ENCODE peak calls at places on chromosome 1, in six cellular contexts. S is activated B cell treated with CpG ODN at 0.5 μM for 24 hours; R is HCEC 1CT; W is stimulated activated CD4-positive, alpha-beta T cell treated with anti-CD3 and anti-CD28 coated beads, Interleukin-1b, Interleukin-23, amount 100 ng/mL, for 4 hours; T is AG08395; I is stimulated activated CD8-positive, alpha-beta memory T cell treated with anti-CD3 and anti-CD28 coated beads, Interleukin-7, amount 100 ng/mL, for 48 hours. K is an unnamed sample.

GRCh38 chr1:170285027-170285426 is 139.3 kb downstream of the NTMT2 start:
- DNase-seq in W (no peak), I (no peak), S (no peak), R (no peak), T (no peak), K (no peak)

GRCh38 chr1:162219461-162219860 is 150.0 kb downstream of the NOS1AP start:
- DNase-seq in W (no peak), S (no peak), T (no peak), I (no peak), R (no peak), K (no peak)

GRCh38 chr1:118143828-118144227 is 41.2 kb downstream of the SPAG17 start:
- DNase-seq in S (no peak), W (no peak), T (no peak), R (no peak), I (no peak), K (no peak)

GRCh38 chr1:191034126-191034525 is 556.5 kb upstream of the BRINP3 start:
- DNase-seq in S (no peak), W (no peak), T (no peak), R (no peak), I (no peak), K (no peak)

GRCh38 chr1:25223471-25223870 is 8.8 kb downstream of the SYF2 start:
- DNase-seq in I (no peak), W (no peak), R (peak; percentile 53), S (no peak), T (no peak), K (peak; percentile 39)

GRCh38 chr1:1432951-1433803 is 2.3 kb upstream of the VWA1 start:
- DNase-seq in I (no peak), T (peak; percentile 2), S (no peak), R (no peak), W (no peak), K (peak; percentile 9)

GRCh38 chr1:50766688-50767087 is 193.4 kb downstream of the FAF1 start:
- DNase-seq in W (no peak), R (no peak), S (no peak), T (no peak), I (no peak), K (no peak)

GRCh38 chr1:169383449-169383848 is 15.5 kb downstream of the BLZF1 start:
- DNase-seq in R (no peak), I (no peak), W (no peak), T (no peak), S (no peak), K (no peak)

GRCh38 chr1:89711140-89711778 is 78.3 kb downstream of the LRRC8C start:
- DNase-seq in W (no peak), I (no peak), S (no peak), R (no peak), T (no peak), K (no peak)

GRCh38 chr1:27513521-27513920 is 23.6 kb upstream of the WASF2 start:
- DNase-seq in I (no peak), W (no peak), R (no peak), T (no peak), S (no peak), K (no peak)

GRCh38 chr1:114345930-114346479 is 165.0 kb downstream of the TRIM33 start:
- DNase-seq in T (peak; percentile 17), S (peak; percentile 26), I (no peak), R (no peak), W (no peak), K (peak; percentile 71)

GRCh38 chr1:43975249-43975961 is 645 bp downstream of the ATP6V0B start:
- DNase-seq in T (peak; percentile 38), S (peak; percentile 49), R (no peak), W (no peak), I (no peak), K (peak; percentile 61)

GRCh38 chr1:93636712-93637111 is 44.9 kb downstream of the BCAR3 start:
- DNase-seq in R (no peak), W (no peak), I (no peak), S (no peak), T (no peak), K (no peak)

GRCh38 chr1:81585371-81585770 is 215.4 kb upstream of the ADGRL2 start:
- DNase-seq in T (no peak), S (no peak), I (no peak), W (no peak), R (no peak), K (no peak)

GRCh38 chr1:168216171-168216570 is 9.6 kb upstream of the SFT2D2 start:
- DNase-seq in W (no peak), I (no peak), S (no peak), T (no peak), R (no peak), K (no peak)

GRCh38 chr1:33375316-33375715 is 54.4 kb upstream of the A3GALT2 start:
- DNase-seq in R (no peak), S (no peak), T (no peak), I (no peak), W (no peak), K (no peak)

GRCh38 chr1:6220236-6220635 is 14.3 kb downstream of the RNF207 start:
- DNase-seq in W (no peak), S (no peak), I (no peak), T (no peak), R (no peak), K (no peak)

GRCh38 chr1:226786550-226786949 is 47.5 kb upstream of the ITPKB start:
- DNase-seq in I (no peak), W (no peak), S (no peak), T (no peak), R (no peak), K (no peak)

K was measured in GM03348.